ENCODE peak calls at places on chromosomes 5 and 9, in five cellular contexts. F is PC-3, G is NCI-H1105, C is astrocyte of the spinal cord, M is A673. E is an unnamed sample.

GRCh38 chr9:116721411-116721810 is 34.3 kb downstream of the TRIM32 start:
- DNase-seq in G (no peak), M (no peak), C (no peak), F (no peak), E (no peak)

GRCh38 chr5:126052120-126052519 is 371.1 kb upstream of the GRAMD2B start:
- DNase-seq in G (no peak), F (no peak), M (no peak), C (no peak), E (no peak)

GRCh38 chr5:154015071-154015693 is 23.5 kb downstream of the FAM114A2 start:
- DNase-seq in F (no peak), M (peak; percentile 5), C (no peak), G (no peak), E (no peak)

GRCh38 chr9:10007356-10007755 is 605.4 kb downstream of the PTPRD start:
- DNase-seq in G (no peak), C (no peak), F (no peak), M (no peak), E (no peak)

GRCh38 chr5:153400931-153401330 is 89.5 kb upstream of the GRIA1 start:
- DNase-seq in M (no peak), G (no peak), C (no peak), F (peak; percentile 7), E (no peak)

GRCh38 chr9:117434568-117434967 is 19.7 kb upstream of the ASTN2 start:
- DNase-seq in G (no peak), F (no peak), C (no peak), M (no peak), E (no peak)

GRCh38 chr9:125272697-125273096 is 11.1 kb downstream of the GAPVD1 start:
- DNase-seq in C (no peak), G (no peak), F (peak; percentile 68), M (no peak), E (no peak)

GRCh38 chr5:3599283-3600105 is 3.9 kb downstream of the IRX1 start:
- DNase-seq in G (no peak), M (no peak), F (no peak), C (peak; percentile 47), E (no peak)

GRCh38 chr5:142110046-142110531 is 1.5 kb downstream of the NDFIP1 start:
- DNase-seq in M (peak; percentile 36), C (peak; percentile 25), G (no peak), F (peak; percentile 29), E (peak; percentile 72)

GRCh38 chr9:69376651-69377050 is 51.6 kb downstream of the ENTREP1 start:
- DNase-seq in G (no peak), F (peak; percentile 74), C (peak; percentile 88), M (peak; percentile 21), E (no peak)

GRCh38 chr9:123322771-123323481 is 33.1 kb upstream of the CRB2 start:
- DNase-seq in C (no peak), F (no peak), M (peak; percentile 64), G (no peak), E (no peak)

GRCh38 chr9:72952914-72953313 is at the start of gene ALDH1A1:
- DNase-seq in M (peak; percentile 22), F (no peak), C (no peak), G (peak; percentile 15), E (no peak)

GRCh38 chr5:96459313-96460109 is 26.5 kb upstream of the PCSK1 start:
- DNase-seq in C (no peak), G (no peak), M (peak; percentile 28), F (no peak), E (no peak)

GRCh38 chr5:111735829-111736228 is 21.2 kb downstream of the NREP start:
- DNase-seq in G (no peak), M (peak; percentile 55), F (peak; percentile 83), C (peak; percentile 91), E (peak; percentile 54)

GRCh38 chr9:138071292-138071691 is 193.7 kb downstream of the CACNA1B start:
- DNase-seq in G (no peak), F (no peak), C (no peak), M (no peak), E (no peak)

GRCh38 chr5:150078802-150079654 is 7.3 kb downstream of the CSF1R start:
- DNase-seq in G (no peak), F (no peak), C (no peak), M (no peak), E (no peak)

GRCh38 chr5:163459465-163459887 is 426 bp downstream of the NUDCD2 start:
- DNase-seq in C (no peak), F (no peak), G (no peak), M (no peak), E (no peak)